ENCODE peak calls at places on chromosomes 16 and 17, in four cellular contexts. F is heart left ventricle, J is suprapubic skin, T is breast epithelium. D is an unnamed sample.
A peak's percentile ranks its signal among the peaks of the same experiment; 100 is the strongest.

GRCh38 chr17:49553676-49554335 is 21.9 kb upstream of the NXPH3 start:
- DNase-seq in F (no peak), J (peak; percentile 20), T (no peak), D (no peak)

GRCh38 chr17:83189673-83190385 is 110.4 kb downstream of the METRNL start:
- DNase-seq in F (peak; percentile 65), J (peak; percentile 75), T (peak; percentile 68), D (peak; percentile 86)

GRCh38 chr16:83701494-83701893 is 106.3 kb upstream of the HSBP1 start:
- DNase-seq in F (no peak), J (no peak), T (no peak), D (no peak)

GRCh38 chr16:8204769-8205168 is 385.5 kb downstream of the TMEM114 start:
- DNase-seq in F (no peak), J (no peak), T (no peak), D (no peak)

GRCh38 chr17:76327689-76328088 is 19.6 kb upstream of the QRICH2 start:
- DNase-seq in F (no peak), J (no peak), T (no peak), D (no peak)

GRCh38 chr17:33091271-33091670 is 99.6 kb downstream of the SPACA3 start:
- DNase-seq in F (no peak), J (no peak), T (no peak), D (no peak)

GRCh38 chr17:77233635-77234334 is 93.0 kb downstream of the SEC14L1 start:
- DNase-seq in F (no peak), J (no peak), T (no peak), D (no peak)

GRCh38 chr16:54402873-54403272 is 116.3 kb upstream of the IRX3 start:
- DNase-seq in F (no peak), J (no peak), T (no peak), D (no peak)

GRCh38 chr17:49358638-49359247 is 3.3 kb downstream of the ZNF652 start:
- DNase-seq in F (no peak), J (no peak), T (no peak), D (no peak)

GRCh38 chr16:71645450-71645849 is 19.5 kb downstream of the MARVELD3 start:
- DNase-seq in F (no peak), J (no peak), T (no peak), D (no peak)

GRCh38 chr16:70158261-70158939 is 15.2 kb upstream of the CLEC18C start:
- DNase-seq in F (no peak), J (peak; percentile 26), T (no peak), D (no peak)

GRCh38 chr16:70161350-70161749 is 12.2 kb upstream of the CLEC18C start:
- DNase-seq in F (no peak), J (peak; percentile 41), T (no peak), D (no peak)

GRCh38 chr16:70160388-70160787 is 13.2 kb upstream of the CLEC18C start:
- DNase-seq in F (no peak), J (peak; percentile 45), T (no peak), D (no peak)

GRCh38 chr16:70160821-70161220 is 12.8 kb upstream of the CLEC18C start:
- DNase-seq in F (no peak), J (no peak), T (no peak), D (no peak)

GRCh38 chr16:70159355-70160348 is 13.9 kb upstream of the CLEC18C start:
- DNase-seq in F (no peak), J (peak; percentile 38), T (no peak), D (no peak)
- H3K4me1 ChIP-seq in F (no peaks in the 10 kb centered on the region), J (no peaks in the 10 kb centered on the region), T (no peaks in the 10 kb centered on the region), D (no peaks in the 10 kb centered on the region)

DNA sequence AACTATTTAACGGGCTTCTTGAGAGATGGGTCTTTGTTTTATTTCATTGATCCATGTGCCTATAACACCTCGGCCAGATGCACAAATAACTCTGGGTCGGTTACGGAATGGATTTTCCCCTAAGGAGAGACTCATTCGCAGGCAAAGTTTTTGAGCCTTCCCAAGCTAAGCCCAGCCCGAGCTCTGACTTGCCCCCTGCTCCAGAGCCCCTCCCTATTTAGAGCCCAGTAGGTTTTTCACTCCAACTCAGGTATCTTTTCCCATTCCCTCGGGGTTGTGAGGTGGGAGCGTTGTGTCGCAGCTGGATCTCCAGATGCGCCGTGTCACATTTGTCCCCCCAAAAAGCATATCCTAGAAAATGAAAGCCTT is 812 bp upstream of the MYOCD start:
- DNase-seq in F (no peak), J (no peak), T (no peak), D (no peak)
- H3K4me3 ChIP-seq in F (peak overlapping the region; percentile 70), J (peak overlapping the region; percentile 44), T (peak overlapping the region; percentile 71), D (peak overlapping the region; percentile 34)

DNA sequence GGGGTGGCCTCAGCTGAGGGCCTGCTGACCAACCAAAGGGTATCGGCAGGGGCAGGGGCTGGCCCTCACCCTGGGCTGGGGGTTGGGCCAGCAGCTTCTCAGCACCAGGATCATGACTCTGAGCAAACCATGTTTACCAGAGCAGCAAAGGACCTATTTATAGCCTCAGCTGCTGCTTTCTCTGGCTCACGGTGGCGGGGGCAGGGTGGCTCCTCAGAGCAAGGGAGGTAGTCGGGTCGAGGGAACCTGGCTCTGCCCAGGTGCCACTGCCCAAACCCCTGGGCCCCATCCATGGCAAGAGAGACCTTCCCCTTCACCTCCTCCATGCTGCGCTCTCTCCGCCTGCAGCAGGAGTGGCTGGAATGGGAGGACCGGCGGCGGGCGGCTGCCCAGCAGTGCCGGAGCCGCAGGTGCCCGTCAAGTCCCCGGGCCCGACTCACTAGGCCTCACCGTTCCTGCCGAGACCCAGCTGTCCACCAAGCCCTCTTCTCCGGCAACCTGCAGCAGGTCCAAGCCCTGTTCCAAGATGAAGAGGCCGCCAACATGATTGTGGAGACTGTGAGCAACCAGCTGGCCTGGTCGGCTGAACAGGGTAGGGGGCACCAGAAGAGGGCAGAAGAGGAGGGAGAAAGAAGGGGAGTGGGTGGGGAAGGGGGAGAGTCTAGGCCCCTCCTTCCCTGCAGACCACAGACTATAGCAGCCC is at the start of gene ASB16:
- DNase-seq in F (no peak), J (no peak), T (no peak), D (no peak)
- TF ChIP-seq POLR2A in F (peak; percentile 52), J (no peak), T (no peak), D (no peak)

DNA sequence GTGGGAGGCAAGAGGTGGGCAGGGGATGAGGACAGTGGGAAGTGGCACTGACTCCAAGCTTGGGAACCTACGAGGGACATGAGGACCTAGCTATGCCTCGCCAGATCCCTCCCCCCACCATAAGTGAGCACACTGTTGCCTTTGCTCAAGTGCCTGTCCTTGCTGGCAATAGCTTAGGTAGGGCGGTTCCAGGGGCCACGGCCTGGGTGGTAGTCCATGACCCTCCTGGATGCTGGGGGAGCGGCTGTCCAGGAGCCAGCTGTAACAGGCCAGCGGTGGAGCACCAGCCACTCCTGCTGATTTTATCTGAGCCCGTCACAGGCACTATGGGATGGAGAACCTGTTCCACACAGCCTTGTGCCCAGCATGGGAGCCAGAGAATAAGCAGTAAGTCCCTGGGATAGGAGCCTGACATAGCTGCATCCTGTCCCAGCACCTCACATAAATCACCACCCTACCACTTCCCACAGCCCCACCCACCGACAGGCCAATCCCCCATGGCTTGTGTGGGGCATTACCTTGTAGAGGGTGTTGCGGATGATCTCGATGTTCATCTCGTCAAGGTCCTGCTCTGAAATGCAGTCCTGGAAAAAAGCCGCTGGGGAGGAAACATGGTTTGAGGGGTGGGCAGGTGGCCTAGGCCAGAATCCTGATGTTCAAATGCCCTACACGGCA is 11.8 kb downstream of the HSD11B2 start:
- DNase-seq in F (no peak), J (no peak), T (no peak), D (no peak)
- H3K4me1 ChIP-seq in F (peaks cover 72% of the 10 kb centered on the region), J (peaks cover 84% of the 10 kb centered on the region), T (peaks cover 54% of the 10 kb centered on the region), D (peaks cover 65% of the 10 kb centered on the region)

GRCh38 chr17:48025040-48025903 is 12.3 kb downstream of the COPZ2 start:
- DNase-seq in F (peak; percentile 99), J (peak; percentile 99), T (peak; percentile 99), D (peak; percentile 98)
- H3K4me3 ChIP-seq in F (peak overlapping the region; percentile 55), J (peak overlapping the region; percentile 51), T (peak overlapping the region; percentile 66), D (peak overlapping the region; percentile 27)

DNA sequence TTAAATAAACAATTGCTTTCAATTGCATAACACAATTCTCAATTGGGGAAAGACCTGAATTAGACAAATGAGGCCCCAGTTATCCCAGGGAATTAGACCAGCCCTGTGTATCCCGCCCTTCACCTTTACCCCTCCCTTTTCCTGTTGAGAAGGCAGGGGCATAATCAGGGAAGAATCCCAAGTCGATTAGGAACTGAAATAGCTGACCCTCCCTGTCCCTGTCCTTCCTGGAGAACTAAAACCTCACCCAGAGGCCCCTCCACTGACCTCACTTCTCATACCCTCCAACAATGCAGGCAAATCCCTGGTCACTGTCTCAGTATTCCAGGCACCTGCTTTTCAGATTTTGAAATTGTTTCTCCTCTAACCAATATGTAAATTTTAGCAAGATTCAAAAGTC is 165.4 kb upstream of the CDH11 start:
- DNase-seq in F (no peak), J (no peak), T (no peak), D (no peak)
- TF ChIP-seq POLR2A in F (no peak), J (no peak), T (no peak), D (no peak)

GRCh38 chr17:41654908-41655607 is 30.7 kb upstream of the KRT17 start:
- DNase-seq in F (no peak), J (no peak), T (no peak), D (no peak)

GRCh38 chr17:41654134-41654907 is 29.9 kb upstream of the KRT17 start:
- DNase-seq in F (peak; percentile 48), J (peak; percentile 85), T (peak; percentile 88), D (peak; percentile 92)

GRCh38 chr17:41656249-41657023 is 32.1 kb upstream of the KRT17 start:
- DNase-seq in F (peak; percentile 17), J (peak; percentile 64), T (no peak), D (no peak)

GRCh38 chr17:41657164-41657754 is 31.4 kb upstream of the EIF1 start:
- DNase-seq in F (no peak), J (peak; percentile 62), T (no peak), D (no peak)

DNA sequence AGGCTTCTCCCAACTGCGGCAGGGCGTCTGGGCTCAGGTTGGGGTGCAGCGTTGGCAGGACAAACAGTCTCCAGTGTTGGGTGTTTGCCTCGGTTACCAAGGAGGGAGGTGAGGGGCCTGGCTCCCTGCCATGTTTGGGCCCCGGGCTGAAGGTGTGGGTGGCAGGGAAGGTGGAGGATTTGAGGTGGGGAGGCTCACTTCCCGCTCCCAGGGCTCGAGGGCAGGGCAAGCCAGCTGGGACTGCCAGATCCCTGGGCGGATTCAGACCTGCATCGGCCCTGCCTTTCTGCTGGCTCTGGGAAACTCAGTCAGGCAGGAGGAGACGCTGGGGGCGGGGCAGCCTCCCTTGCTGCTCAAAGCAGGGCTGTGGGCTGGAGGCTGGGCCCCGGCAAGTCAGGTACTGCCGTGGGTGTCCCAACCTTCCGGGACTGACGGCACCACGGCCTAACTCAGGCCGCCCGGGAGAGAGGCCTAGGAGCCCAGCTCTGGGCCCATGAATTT is 31.3 kb upstream of the KRT17 start:
- DNase-seq in F (no peak), J (peak; percentile 93), T (peak; percentile 99), D (peak; percentile 89)
- H3K4me1 ChIP-seq in F (no peaks in the 10 kb centered on the region), J (peaks cover 93% of the 10 kb centered on the region), T (peaks cover 76% of the 10 kb centered on the region), D (peaks cover 72% of the 10 kb centered on the region)